ENCODE peak calls at places on chromosomes 1 and 21, in four cellular contexts. W is A549, K is heart right ventricle, A is fibroblast of lung. V is an unnamed sample.

GRCh38 chr1:28369518-28370219 is at the start of gene PHACTR4:
- DNase-seq in W (peak), K (peak), A (peak), V (peak)

GRCh38 chr1:223742861-223743517 is 30.6 kb downstream of the CAPN2 start:
- DNase-seq in K (no peak), A (no peak), W (no peak), V (no peak)

GRCh38 chr1:150567341-150567716 is 12.1 kb downstream of the MCL1 start:
- DNase-seq in A (peak), W (no peak), K (no peak), V (no peak)

GRCh38 chr1:227449051-227449450 is 114.3 kb upstream of the ZNF678 start:
- DNase-seq in A (peak), W (peak), K (no peak), V (no peak)

GRCh38 chr1:100629391-100629790 is 90.2 kb upstream of the VCAM1 start:
- DNase-seq in K (no peak), W (no peak), A (no peak), V (no peak)

GRCh38 chr1:154348429-154349076 is 23.2 kb downstream of the ATP8B2 start:
- DNase-seq in K (no peak), W (peak), A (no peak), V (no peak)

GRCh38 chr1:211589782-211590721 is 11.1 kb upstream of the SLC30A1 start:
- DNase-seq in W (no peak), A (peak), K (peak), V (no peak)

GRCh38 chr21:35077975-35078374 is 28.9 kb upstream of the RUNX1 start:
- DNase-seq in K (no peak), W (no peak), A (no peak), V (no peak)

GRCh38 chr1:44694863-44695478 is 20.5 kb downstream of the ARMH1 start:
- DNase-seq in K (no peak), W (no peak), A (no peak), V (no peak)

GRCh38 chr1:25492323-25492722 is 51.1 kb upstream of the LDLRAP1 start:
- DNase-seq in K (no peak), A (no peak), W (no peak), V (no peak)

GRCh38 chr1:149926296-149926695 is 1.3 kb downstream of the SF3B4 start:
- DNase-seq in A (no peak), K (no peak), W (no peak), V (no peak)